ENCODE peak calls at places on chromosomes 2 and 18, in seven cellular contexts. W is upper lobe of right lung; P is left ventricle myocardium inferior; Z is neural progenitor cell; Q is kidney epithelial cell; A is CD8-positive, alpha-beta T cell; T is CD4-positive, alpha-beta T cell. S is an unnamed sample.

GRCh38 chr18:71168576-71169145 is 879.8 kb downstream of the SOCS6 start:
- DNase-seq in T (no peak), W (no peak), A (no peak), P (no peak), Q (no peak), Z (no peak), S (no peak)

GRCh38 chr18:2573408-2573807 is 2.1 kb downstream of the NDC80 start:
- DNase-seq in W (no peak), A (no peak), Z (no peak), Q (no peak), P (no peak), T (no peak), S (no peak)

GRCh38 chr2:65199891-65200290 is 27.7 kb upstream of the ACTR2 start:
- DNase-seq in A (no peak), T (no peak), W (no peak), Z (no peak), Q (no peak), P (no peak), S (no peak)

GRCh38 chr18:4631239-4631638 is 176.1 kb upstream of the DLGAP1 start:
- DNase-seq in Z (no peak), Q (no peak), W (no peak), A (no peak), P (no peak), T (no peak), S (no peak)

GRCh38 chr2:218648473-218649100 is 10.8 kb downstream of the ZNF142 start:
- DNase-seq in Q (no peak), P (no peak), T (peak), A (peak), W (no peak), Z (peak), S (peak)

GRCh38 chr18:58941426-58942099 is 76.9 kb downstream of the ZNF532 start:
- DNase-seq in W (no peak), T (no peak), Z (no peak), Q (no peak), A (no peak), P (no peak), S (no peak)

GRCh38 chr2:190835303-190835930 is 45.2 kb upstream of the GLS start:
- DNase-seq in P (peak), Z (no peak), A (no peak), Q (peak), W (no peak), T (no peak), S (no peak)

GRCh38 chr2:46943881-46944798 is 28.5 kb upstream of the MCFD2 start:
- DNase-seq in P (no peak), A (peak), Z (no peak), T (peak), W (no peak), Q (no peak), S (peak)

GRCh38 chr2:153519260-153519875 is 40.8 kb upstream of the RPRM start:
- DNase-seq in T (no peak), W (peak), P (no peak), A (peak), Z (peak), Q (peak), S (no peak)

GRCh38 chr18:3758531-3758930 is 308.6 kb downstream of the TGIF1 start:
- DNase-seq in Z (no peak), Q (no peak), P (no peak), W (no peak), T (no peak), A (no peak), S (no peak)

GRCh38 chr2:138997849-138998517 is 217.8 kb upstream of the NXPH2 start:
- DNase-seq in P (no peak), Z (no peak), W (no peak), T (no peak), A (no peak), Q (peak), S (no peak)

GRCh38 chr2:114661926-114662670 is 219.7 kb downstream of the DPP10 start:
- DNase-seq in P (peak), A (no peak), Q (no peak), W (peak), Z (peak), T (no peak), S (no peak)

GRCh38 chr2:8761529-8762164 is 75.8 kb downstream of the KIDINS220 start:
- DNase-seq in T (no peak), Q (no peak), Z (peak), P (no peak), A (no peak), W (no peak), S (no peak)

GRCh38 chr18:56028514-56028913 is 440.5 kb upstream of the TCF4 start:
- DNase-seq in W (no peak), T (no peak), Q (no peak), A (no peak), Z (no peak), P (no peak), S (no peak)

GRCh38 chr2:102155703-102156515 is 13.4 kb downstream of the IL1R1 start:
- DNase-seq in A (no peak), P (no peak), W (no peak), T (no peak), Q (no peak), Z (no peak), S (no peak)

GRCh38 chr2:128724994-128725393 is 406.3 kb upstream of the HS6ST1 start:
- DNase-seq in A (no peak), W (no peak), Z (no peak), Q (no peak), P (no peak), T (no peak), S (no peak)

GRCh38 chr2:56333812-56334485 is 150.2 kb downstream of the CCDC85A start:
- DNase-seq in A (no peak), W (no peak), P (no peak), Q (no peak), Z (no peak), T (no peak), S (no peak)

GRCh38 chr2:166762746-166763145 is 125.5 kb upstream of the XIRP2 start:
- DNase-seq in T (no peak), Z (no peak), W (no peak), P (no peak), A (no peak), Q (no peak), S (no peak)

DNA sequence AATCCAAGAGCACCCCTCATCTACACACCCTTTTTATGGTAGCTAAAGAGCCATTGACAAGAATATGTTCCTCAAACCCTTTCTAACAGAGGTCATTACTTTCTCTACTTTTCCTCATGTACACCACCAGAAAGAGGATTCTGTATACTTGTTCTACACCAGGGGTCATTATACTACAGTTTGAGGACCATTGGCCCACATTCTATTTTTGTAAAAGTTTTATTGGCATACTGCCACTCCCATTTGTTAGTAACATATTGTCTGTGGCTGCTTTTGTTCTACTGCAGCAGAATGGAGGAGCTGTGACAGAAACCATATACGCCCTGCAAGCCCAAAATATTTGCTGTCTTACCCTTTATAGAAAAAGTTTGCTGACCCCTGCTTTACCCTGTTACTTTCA is 14.3 kb downstream of the HTR2B start:
- DNase-seq in Z (no peak), A (no peak), Q (no peak), W (no peak), T (no peak), P (no peak), S (no peak)
- TF ChIP-seq CTCF in Z (no peak), A (no peak), Q (no peak), W (peak), T (no peak), P (peak), S (no peak)

GRCh38 chr2:112959109-112959591 is 18.7 kb upstream of the IL36G start:
- DNase-seq in T (no peak), Q (no peak), Z (peak), W (no peak), A (no peak), P (no peak), S (no peak)
- TF ChIP-seq CTCF in T (peak), Q (no peak), Z (peak), W (no peak), A (no peak), P (peak), S (no peak)

GRCh38 chr18:40293311-40293710 is 1661.7 kb upstream of the PIK3C3 start:
- DNase-seq in W (no peak), Q (no peak), T (no peak), A (no peak), Z (peak), P (no peak), S (no peak)
- TF ChIP-seq CTCF in W (peak), Q (peak), T (no peak), A (no peak), Z (peak), P (no peak), S (no peak)

GRCh38 chr2:42012651-42013050 is 35.2 kb upstream of the PKDCC start:
- DNase-seq in A (no peak), Z (no peak), Q (no peak), T (no peak), P (no peak), W (no peak), S (no peak)
- TF ChIP-seq CTCF in A (no peak), Z (no peak), Q (peak), T (no peak), P (no peak), W (no peak), S (no peak)

GRCh38 chr18:62189208-62189607 is 2.2 kb downstream of the RELCH start:
- DNase-seq in Q (no peak), Z (no peak), T (no peak), A (no peak), W (no peak), P (no peak), S (no peak)

GRCh38 chr18:62183578-62184195 is 3.2 kb downstream of the PIGN start:
- DNase-seq in T (no peak), Q (no peak), Z (peak), W (no peak), A (peak), P (no peak), S (no peak)

GRCh38 chr18:62186656-62187542 is at the start of the genes PIGN and RELCH:
- DNase-seq in P (peak), Q (peak), T (peak), Z (peak), A (peak), W (peak), S (peak)

GRCh38 chr18:62182220-62182619 is 4.6 kb downstream of the PIGN start:
- DNase-seq in Z (no peak), Q (no peak), A (no peak), T (no peak), W (no peak), P (no peak), S (no peak)

GRCh38 chr18:62187543-62188378 is 706 bp downstream of the RELCH start:
- DNase-seq in T (no peak), A (peak), P (no peak), W (peak), Q (no peak), Z (peak), S (no peak)
- TF ChIP-seq CTCF in T (no peak), A (no peak), P (no peak), W (no peak), Q (peak), Z (peak), S (no peak)

GRCh38 chr18:21191596-21192307 is 50.3 kb upstream of the GREB1L start:
- DNase-seq in P (peak), A (no peak), Q (no peak), Z (peak), T (no peak), W (no peak), S (no peak)
- TF ChIP-seq CTCF in P (peak), A (no peak), Q (peak), Z (peak), T (peak), W (peak), S (no peak)

DNA sequence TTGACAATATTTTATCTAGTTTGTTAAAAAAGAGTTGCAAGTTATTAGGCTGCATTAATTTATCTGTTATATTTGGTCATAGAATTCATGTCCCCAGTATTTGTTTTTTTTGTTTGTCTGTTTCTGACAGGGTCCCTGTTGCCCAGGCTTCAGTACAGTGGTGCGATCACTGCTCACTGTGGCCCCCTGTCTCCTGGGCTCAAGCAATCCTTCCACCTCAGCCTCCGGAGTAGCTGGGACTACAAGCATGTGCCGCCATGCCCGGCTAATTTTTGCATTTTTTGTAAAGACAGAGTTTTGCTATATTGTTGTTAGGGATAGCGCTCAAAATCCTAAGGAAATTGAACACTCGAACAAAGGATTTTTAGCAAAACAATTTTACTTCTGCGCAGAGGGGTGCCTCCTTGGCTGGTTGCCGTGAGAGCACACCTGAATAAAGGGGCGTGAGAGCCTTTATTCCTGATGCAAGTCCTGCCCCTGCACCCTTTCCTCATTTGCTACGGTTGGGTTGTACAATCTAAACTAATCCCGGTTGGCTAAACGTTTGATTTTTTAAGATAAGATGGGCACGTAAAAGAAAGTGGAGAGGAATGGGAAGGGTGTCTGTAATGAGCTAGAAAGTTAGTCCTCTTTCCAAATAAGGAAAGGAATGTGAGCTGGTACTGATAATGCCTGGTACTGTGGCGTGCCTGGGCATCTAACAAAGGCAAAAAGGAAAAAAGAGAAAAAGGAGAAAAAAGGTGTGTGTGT is 65.5 kb downstream of the COMMD1 start:
- DNase-seq in T (no peak), A (no peak), W (no peak), Z (peak), Q (peak), P (no peak), S (no peak)
- TF ChIP-seq CTCF in T (no peak), A (no peak), W (no peak), Z (peak), Q (peak), P (peak), S (no peak)

GRCh38 chr2:96527052-96527964 is 9.2 kb upstream of the ARID5A start:
- DNase-seq in Z (peak), A (peak), T (peak), W (peak), P (no peak), Q (no peak), S (peak)
- TF ChIP-seq CTCF in Z (peak), A (peak), T (peak), W (peak), P (peak), Q (peak), S (no peak)

S was measured in activated B cell treated with CpG ODN at 0.5 μM for 24 hours.